ENCODE peak calls at places on chromosome 3, in eight cellular contexts. A, V, X, P, O, T, J and I are unnamed samples.
A peak's percentile ranks its signal among the peaks of the same experiment; 100 is the strongest.

GRCh38 chr3:158802399-158803023 is 657 bp downstream of the MFSD1 start:
- DNase-seq in A (no peak), V (no peak), X (peak; percentile 56), P (no peak), O (no peak), T (no peak), J (no peak), I (no peak)

GRCh38 chr3:66253790-66254620 is 33.2 kb downstream of the SLC25A26 start:
- DNase-seq in A (peak; percentile 27), V (no peak), X (no peak), P (no peak), O (peak; percentile 12), T (peak; percentile 44), J (no peak), I (no peak)

GRCh38 chr3:15595955-15596354 is 5.4 kb downstream of the HACL1 start:
- DNase-seq in A (no peak), V (no peak), X (no peak), P (no peak), O (no peak), T (no peak), J (no peak), I (no peak)

GRCh38 chr3:56799251-56799882 is 2.4 kb downstream of the ARHGEF3 start:
- DNase-seq in A (peak; percentile 51), V (no peak), X (no peak), P (no peak), O (peak; percentile 50), T (peak; percentile 77), J (peak; percentile 59), I (no peak)

GRCh38 chr3:39280569-39280968 is 733 bp upstream of the CX3CR1 start:
- DNase-seq in A (no peak), V (no peak), X (no peak), P (no peak), O (no peak), T (no peak), J (no peak), I (no peak)

GRCh38 chr3:94616833-94617232 is 554.0 kb downstream of the NSUN3 start:
- DNase-seq in A (no peak), V (no peak), X (no peak), P (no peak), O (no peak), T (no peak), J (no peak), I (no peak)

GRCh38 chr3:149620291-149621020 is 37.4 kb downstream of the WWTR1 start:
- DNase-seq in A (no peak), V (no peak), X (no peak), P (no peak), O (no peak), T (no peak), J (no peak), I (no peak)

GRCh38 chr3:12967751-12968209 is 105.4 kb downstream of the IQSEC1 start:
- DNase-seq in A (peak; percentile 88), V (peak; percentile 94), X (peak; percentile 95), P (peak; percentile 86), O (peak; percentile 96), T (peak; percentile 87), J (peak; percentile 100), I (peak; percentile 86)

GRCh38 chr3:112393360-112393728 is 60.4 kb downstream of the CD200 start:
- DNase-seq in A (no peak), V (no peak), X (no peak), P (no peak), O (no peak), T (no peak), J (no peak), I (no peak)

GRCh38 chr3:112391648-112392047 is 58.7 kb downstream of the CD200 start:
- DNase-seq in A (no peak), V (no peak), X (no peak), P (no peak), O (no peak), T (no peak), J (no peak), I (no peak)

GRCh38 chr3:112392393-112393359 is 59.7 kb downstream of the CD200 start:
- DNase-seq in A (no peak), V (no peak), X (no peak), P (no peak), O (no peak), T (no peak), J (no peak), I (no peak)

GRCh38 chr3:112395166-112395894 is 62.4 kb downstream of the CD200 start:
- DNase-seq in A (no peak), V (no peak), X (no peak), P (no peak), O (no peak), T (no peak), J (no peak), I (no peak)

DNA sequence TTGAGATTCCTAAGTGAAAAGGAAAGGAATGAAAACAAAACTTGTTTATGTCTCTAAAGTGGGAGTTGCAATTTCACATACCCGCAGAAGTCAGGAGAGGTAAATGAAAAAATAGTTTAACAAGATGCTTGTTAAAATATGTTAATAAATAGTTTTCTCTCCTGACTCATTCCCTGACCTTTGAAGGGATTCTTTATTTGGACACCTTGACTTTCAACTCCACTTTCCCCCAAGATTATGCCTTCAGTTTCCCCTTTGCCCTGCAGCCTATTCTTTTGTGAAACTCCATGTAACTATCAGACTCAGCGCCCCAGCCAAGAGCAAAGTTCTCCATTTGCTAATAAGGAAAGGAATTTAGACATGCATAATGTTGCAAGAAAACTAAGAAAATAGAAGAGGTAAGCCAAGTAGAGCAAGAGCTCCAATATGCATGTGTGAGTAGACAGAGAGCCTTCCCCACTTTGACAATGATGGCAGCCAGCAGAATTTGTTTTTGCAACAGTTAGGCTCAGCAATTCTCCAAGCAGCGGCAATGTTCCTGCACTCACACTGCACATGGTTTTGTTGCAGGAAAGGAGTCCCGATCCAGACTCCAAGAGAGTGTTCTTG is 61.2 kb downstream of the CD200 start:
- DNase-seq in A (no peak), V (no peak), X (no peak), P (no peak), O (no peak), T (peak; percentile 13), J (no peak), I (no peak)
- H3K4me1 ChIP-seq in A (no peaks in the 10 kb centered on the region), V (peaks cover 6% of the 10 kb centered on the region), X (peaks cover 37% of the 10 kb centered on the region), P (no peaks in the 10 kb centered on the region), O (peaks cover 14% of the 10 kb centered on the region), T (no peaks in the 10 kb centered on the region), J (no peaks in the 10 kb centered on the region), I (no peaks in the 10 kb centered on the region)

GRCh38 chr3:181713673-181714270 is 2.0 kb downstream of the SOX2 start:
- DNase-seq in A (no peak), V (no peak), X (no peak), P (no peak), O (no peak), T (no peak), J (no peak), I (no peak)

GRCh38 chr3:181711325-181712135 is at the start of gene SOX2:
- DNase-seq in A (peak; percentile 98), V (no peak), X (peak; percentile 74), P (no peak), O (peak; percentile 98), T (peak; percentile 9), J (peak; percentile 98), I (peak; percentile 92)

GRCh38 chr3:181712190-181712504 is 422 bp downstream of the SOX2 start:
- DNase-seq in A (peak; percentile 56), V (no peak), X (no peak), P (no peak), O (peak; percentile 77), T (no peak), J (peak; percentile 71), I (no peak)

GRCh38 chr3:181712505-181713299 is 977 bp downstream of the SOX2 start:
- DNase-seq in A (peak; percentile 81), V (no peak), X (no peak), P (no peak), O (peak; percentile 73), T (no peak), J (peak; percentile 63), I (no peak)

GRCh38 chr3:181713300-181713647 is 1.5 kb downstream of the SOX2 start:
- DNase-seq in A (peak; percentile 49), V (no peak), X (no peak), P (no peak), O (no peak), T (no peak), J (no peak), I (no peak)
- H3K27me3 ChIP-seq in A (no peaks in the 10 kb centered on the region), V (peaks cover 57% of the 10 kb centered on the region), X (peaks cover 99% of the 10 kb centered on the region), P (peaks cover 58% of the 10 kb centered on the region), O (no peaks in the 10 kb centered on the region), T (peaks cover 4% of the 10 kb centered on the region), J (peaks cover 14% of the 10 kb centered on the region), I (peaks cover 22% of the 10 kb centered on the region)

GRCh38 chr3:71562938-71563337 is 20.6 kb downstream of the FOXP1 start:
- DNase-seq in A (no peak), V (no peak), X (no peak), P (no peak), O (no peak), T (peak; percentile 32), J (no peak), I (no peak)

GRCh38 chr3:71560665-71561064 is 22.9 kb downstream of the FOXP1 start:
- DNase-seq in A (no peak), V (no peak), X (no peak), P (no peak), O (no peak), T (no peak), J (no peak), I (no peak)

GRCh38 chr3:71563827-71564226 is 19.7 kb downstream of the FOXP1 start:
- DNase-seq in A (no peak), V (no peak), X (no peak), P (no peak), O (no peak), T (peak; percentile 73), J (no peak), I (no peak)

GRCh38 chr3:71559021-71559420 is 24.5 kb downstream of the FOXP1 start:
- DNase-seq in A (no peak), V (no peak), X (no peak), P (no peak), O (no peak), T (no peak), J (no peak), I (no peak)

DNA sequence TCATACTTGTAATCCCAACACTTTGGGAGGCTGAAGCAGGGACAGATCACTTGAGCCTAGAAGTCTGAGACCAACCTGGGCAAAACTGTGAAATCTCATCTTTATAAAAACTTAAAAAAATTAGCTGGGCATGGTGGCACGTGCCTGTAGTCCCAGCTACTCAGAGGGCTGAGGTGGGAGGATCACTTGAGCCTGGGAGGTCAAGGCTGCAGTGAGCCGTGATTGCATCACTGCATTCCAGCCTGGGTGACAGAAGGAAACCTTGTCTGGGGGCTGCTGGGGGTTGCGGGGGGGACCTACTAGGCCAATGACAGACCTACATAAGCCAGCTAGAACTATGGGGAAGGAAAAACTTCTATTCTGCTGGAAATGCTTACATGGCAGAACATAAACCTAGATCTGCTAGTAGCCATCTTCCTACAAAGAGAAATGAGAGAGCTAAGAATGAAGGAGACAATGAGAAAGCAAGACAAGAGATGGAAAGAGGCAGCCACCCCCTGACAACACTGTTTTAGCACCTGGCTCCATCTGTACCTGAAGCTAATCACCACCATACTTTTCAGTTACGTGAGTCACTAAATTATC is 23.9 kb downstream of the FOXP1 start:
- DNase-seq in A (no peak), V (no peak), X (no peak), P (no peak), O (no peak), T (no peak), J (no peak), I (no peak)
- H3K4me3 ChIP-seq in A (no peak overlapping the region), V (no peak overlapping the region), X (no peak overlapping the region), P (no peak overlapping the region), O (no peak overlapping the region), T (no peak overlapping the region), J (no peak overlapping the region), I (no peak overlapping the region)

DNA sequence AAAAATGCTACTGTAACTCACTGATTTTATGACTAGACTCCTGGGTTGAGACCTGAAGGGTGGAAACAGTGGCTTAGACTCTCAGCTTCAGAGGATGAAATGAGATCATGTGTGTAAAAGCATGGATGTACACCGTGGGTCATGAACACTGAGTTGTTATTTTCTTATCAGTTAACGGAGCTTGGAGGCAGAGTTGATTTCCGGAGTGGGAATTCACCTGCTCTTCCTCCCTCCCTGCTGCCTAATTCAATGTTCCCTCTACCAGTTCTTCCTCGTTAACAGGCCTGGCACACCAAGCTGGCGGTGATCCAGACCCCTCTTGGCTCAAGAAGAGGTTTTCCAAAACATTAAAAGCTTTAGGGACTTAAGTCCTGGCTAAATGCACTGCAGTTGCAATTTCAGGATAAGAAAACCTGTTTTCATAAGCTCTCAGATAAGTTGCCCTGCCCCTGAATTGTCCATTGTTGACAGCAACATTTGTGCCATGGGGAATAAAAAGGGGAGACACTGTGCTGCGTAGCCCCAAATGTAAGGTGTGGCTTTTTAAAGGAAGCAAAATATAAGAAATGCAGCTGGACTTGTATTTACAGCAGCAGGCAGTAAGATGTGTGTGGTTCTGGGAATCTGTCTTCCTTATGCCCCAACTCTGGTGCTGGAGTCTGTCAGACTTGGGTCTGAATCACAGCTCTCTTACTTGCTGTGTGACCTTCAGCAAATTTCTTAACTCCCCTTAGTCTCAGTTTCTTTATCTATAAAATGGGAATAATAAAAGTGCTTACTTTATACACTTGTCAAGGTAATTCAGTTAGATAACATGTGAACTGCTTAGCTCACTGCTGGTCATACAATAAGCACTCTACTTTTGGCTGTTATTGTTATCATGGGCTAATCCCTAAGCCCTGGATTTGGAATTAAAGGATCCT is 9.9 kb downstream of the PDIA5 start:
- DNase-seq in A (peak; percentile 62), V (peak; percentile 81), X (peak; percentile 73), P (no peak), O (no peak), T (peak; percentile 12), J (peak; percentile 45), I (peak; percentile 88)
- H3K4me1 ChIP-seq in A (peaks cover 22% of the 10 kb centered on the region), V (peaks cover 38% of the 10 kb centered on the region), X (peaks cover 43% of the 10 kb centered on the region), P (no peaks in the 10 kb centered on the region), O (peaks cover 14% of the 10 kb centered on the region), T (no peaks in the 10 kb centered on the region), J (peaks cover 52% of the 10 kb centered on the region), I (peaks cover 45% of the 10 kb centered on the region)